ENCODE peak calls at places on chromosomes 12 and 14, in eight cellular contexts. One of them, this sample, is unnamed.

GRCh38 chr14:50059773-50060629 is 56.4 kb downstream of the VCPKMT start:
- DNase-seq in astrocyte of the hippocampus: no peak
- DNase-seq in dermis blood vessel endothelial cell: no peak
- DNase-seq in activated CD8-positive, alpha-beta memory T cell treated with anti-CD3 and anti-CD28 coated beads for 1 hour: no peak
- DNase-seq in NCI-H460: no peak
- DNase-seq in fibroblast of mammary gland: no peak
- DNase-seq in HS-5: no peak
- DNase-seq in ELR: no peak
- DNase-seq in this sample: no peak

GRCh38 chr12:94640134-94640928 is 10.0 kb downstream of the TMCC3 start:
- DNase-seq in activated CD8-positive, alpha-beta memory T cell treated with anti-CD3 and anti-CD28 coated beads for 1 hour: no peak
- DNase-seq in astrocyte of the hippocampus: peak
- DNase-seq in fibroblast of mammary gland: peak
- DNase-seq in ELR: peak
- DNase-seq in dermis blood vessel endothelial cell: no peak
- DNase-seq in NCI-H460: no peak
- DNase-seq in HS-5: peak
- DNase-seq in this sample: peak

GRCh38 chr12:58416211-58416610 is 474.8 kb downstream of the ATP23 start:
- DNase-seq in HS-5: peak
- DNase-seq in NCI-H460: peak
- DNase-seq in astrocyte of the hippocampus: peak
- DNase-seq in fibroblast of mammary gland: peak
- DNase-seq in dermis blood vessel endothelial cell: peak
- DNase-seq in activated CD8-positive, alpha-beta memory T cell treated with anti-CD3 and anti-CD28 coated beads for 1 hour: no peak
- DNase-seq in ELR: peak
- DNase-seq in this sample: no peak

GRCh38 chr12:1313906-1314305 is 280.5 kb downstream of the FBXL14 start:
- DNase-seq in dermis blood vessel endothelial cell: no peak
- DNase-seq in astrocyte of the hippocampus: no peak
- DNase-seq in fibroblast of mammary gland: no peak
- DNase-seq in ELR: peak
- DNase-seq in NCI-H460: no peak
- DNase-seq in HS-5: no peak
- DNase-seq in activated CD8-positive, alpha-beta memory T cell treated with anti-CD3 and anti-CD28 coated beads for 1 hour: no peak
- DNase-seq in this sample: no peak

GRCh38 chr12:9910716-9911421 is 21.3 kb downstream of the CLEC2A start:
- DNase-seq in astrocyte of the hippocampus: no peak
- DNase-seq in ELR: no peak
- DNase-seq in fibroblast of mammary gland: peak
- DNase-seq in dermis blood vessel endothelial cell: no peak
- DNase-seq in HS-5: peak
- DNase-seq in activated CD8-positive, alpha-beta memory T cell treated with anti-CD3 and anti-CD28 coated beads for 1 hour: no peak
- DNase-seq in NCI-H460: no peak
- DNase-seq in this sample: no peak

GRCh38 chr12:91133871-91134270 is 22.6 kb upstream of the LUM start:
- DNase-seq in fibroblast of mammary gland: peak
- DNase-seq in ELR: peak
- DNase-seq in activated CD8-positive, alpha-beta memory T cell treated with anti-CD3 and anti-CD28 coated beads for 1 hour: no peak
- DNase-seq in astrocyte of the hippocampus: peak
- DNase-seq in dermis blood vessel endothelial cell: no peak
- DNase-seq in NCI-H460: no peak
- DNase-seq in HS-5: peak
- DNase-seq in this sample: no peak

GRCh38 chr12:107429006-107429698 is 256.4 kb upstream of the PWP1 start:
- DNase-seq in astrocyte of the hippocampus: no peak
- DNase-seq in NCI-H460: no peak
- DNase-seq in HS-5: no peak
- DNase-seq in fibroblast of mammary gland: no peak
- DNase-seq in activated CD8-positive, alpha-beta memory T cell treated with anti-CD3 and anti-CD28 coated beads for 1 hour: no peak
- DNase-seq in dermis blood vessel endothelial cell: no peak
- DNase-seq in ELR: no peak
- DNase-seq in this sample: no peak

GRCh38 chr14:35158951-35159653 is 36.8 kb downstream of the PRORP start:
- DNase-seq in activated CD8-positive, alpha-beta memory T cell treated with anti-CD3 and anti-CD28 coated beads for 1 hour: no peak
- DNase-seq in NCI-H460: no peak
- DNase-seq in ELR: no peak
- DNase-seq in dermis blood vessel endothelial cell: peak
- DNase-seq in astrocyte of the hippocampus: peak
- DNase-seq in HS-5: no peak
- DNase-seq in fibroblast of mammary gland: no peak
- DNase-seq in this sample: no peak

GRCh38 chr14:85934123-85934885 is 404.4 kb downstream of the FLRT2 start:
- DNase-seq in HS-5: peak
- DNase-seq in dermis blood vessel endothelial cell: peak
- DNase-seq in activated CD8-positive, alpha-beta memory T cell treated with anti-CD3 and anti-CD28 coated beads for 1 hour: peak
- DNase-seq in NCI-H460: peak
- DNase-seq in astrocyte of the hippocampus: peak
- DNase-seq in fibroblast of mammary gland: peak
- DNase-seq in ELR: peak
- DNase-seq in this sample: peak

GRCh38 chr14:100892496-100893227 is 10.9 kb downstream of the RTL1 start:
- DNase-seq in astrocyte of the hippocampus: no peak
- DNase-seq in dermis blood vessel endothelial cell: no peak
- DNase-seq in NCI-H460: no peak
- DNase-seq in ELR: no peak
- DNase-seq in activated CD8-positive, alpha-beta memory T cell treated with anti-CD3 and anti-CD28 coated beads for 1 hour: no peak
- DNase-seq in fibroblast of mammary gland: no peak
- DNase-seq in HS-5: no peak
- DNase-seq in this sample: no peak

GRCh38 chr12:79927772-79928474 is 7.0 kb downstream of the PPP1R12A start:
- DNase-seq in fibroblast of mammary gland: peak
- DNase-seq in dermis blood vessel endothelial cell: no peak
- DNase-seq in NCI-H460: no peak
- DNase-seq in activated CD8-positive, alpha-beta memory T cell treated with anti-CD3 and anti-CD28 coated beads for 1 hour: no peak
- DNase-seq in astrocyte of the hippocampus: peak
- DNase-seq in ELR: peak
- DNase-seq in HS-5: no peak
- DNase-seq in this sample: peak

GRCh38 chr12:69684472-69684871 is 14.6 kb downstream of the BEST3 start:
- DNase-seq in ELR: no peak
- DNase-seq in fibroblast of mammary gland: no peak
- DNase-seq in NCI-H460: no peak
- DNase-seq in activated CD8-positive, alpha-beta memory T cell treated with anti-CD3 and anti-CD28 coated beads for 1 hour: no peak
- DNase-seq in astrocyte of the hippocampus: no peak
- DNase-seq in dermis blood vessel endothelial cell: no peak
- DNase-seq in HS-5: no peak
- DNase-seq in this sample: no peak

GRCh38 chr12:17361224-17361623 is 728.8 kb downstream of the RERGL start:
- DNase-seq in dermis blood vessel endothelial cell: no peak
- DNase-seq in ELR: peak
- DNase-seq in fibroblast of mammary gland: no peak
- DNase-seq in astrocyte of the hippocampus: no peak
- DNase-seq in activated CD8-positive, alpha-beta memory T cell treated with anti-CD3 and anti-CD28 coated beads for 1 hour: no peak
- DNase-seq in NCI-H460: no peak
- DNase-seq in HS-5: no peak
- DNase-seq in this sample: no peak

GRCh38 chr12:70964867-70965469 is 44.4 kb upstream of the PTPRR start:
- DNase-seq in dermis blood vessel endothelial cell: no peak
- DNase-seq in NCI-H460: no peak
- DNase-seq in astrocyte of the hippocampus: no peak
- DNase-seq in ELR: no peak
- DNase-seq in HS-5: no peak
- DNase-seq in activated CD8-positive, alpha-beta memory T cell treated with anti-CD3 and anti-CD28 coated beads for 1 hour: no peak
- DNase-seq in fibroblast of mammary gland: no peak
- DNase-seq in this sample: no peak

GRCh38 chr12:119788783-119789182 is 88.3 kb downstream of the CIT start:
- DNase-seq in fibroblast of mammary gland: peak
- DNase-seq in NCI-H460: no peak
- DNase-seq in astrocyte of the hippocampus: no peak
- DNase-seq in activated CD8-positive, alpha-beta memory T cell treated with anti-CD3 and anti-CD28 coated beads for 1 hour: no peak
- DNase-seq in dermis blood vessel endothelial cell: no peak
- DNase-seq in ELR: peak
- DNase-seq in HS-5: no peak
- DNase-seq in this sample: no peak

GRCh38 chr14:100336618-100337530 is 13.7 kb downstream of the SLC25A47 start:
- DNase-seq in activated CD8-positive, alpha-beta memory T cell treated with anti-CD3 and anti-CD28 coated beads for 1 hour: no peak
- DNase-seq in fibroblast of mammary gland: no peak
- DNase-seq in HS-5: no peak
- DNase-seq in ELR: no peak
- DNase-seq in NCI-H460: no peak
- DNase-seq in dermis blood vessel endothelial cell: no peak
- DNase-seq in astrocyte of the hippocampus: no peak
- DNase-seq in this sample: no peak

GRCh38 chr14:100872641-100873071 is 30.9 kb downstream of the RTL1 start:
- DNase-seq in NCI-H460: no peak
- DNase-seq in ELR: no peak
- DNase-seq in HS-5: no peak
- DNase-seq in astrocyte of the hippocampus: no peak
- DNase-seq in activated CD8-positive, alpha-beta memory T cell treated with anti-CD3 and anti-CD28 coated beads for 1 hour: no peak
- DNase-seq in fibroblast of mammary gland: no peak
- DNase-seq in dermis blood vessel endothelial cell: no peak
- DNase-seq in this sample: no peak

GRCh38 chr12:25327321-25327720 is 76.6 kb upstream of the KRAS start:
- DNase-seq in activated CD8-positive, alpha-beta memory T cell treated with anti-CD3 and anti-CD28 coated beads for 1 hour: no peak
- DNase-seq in ELR: no peak
- DNase-seq in astrocyte of the hippocampus: no peak
- DNase-seq in dermis blood vessel endothelial cell: peak
- DNase-seq in HS-5: no peak
- DNase-seq in NCI-H460: no peak
- DNase-seq in fibroblast of mammary gland: no peak
- DNase-seq in this sample: no peak

GRCh38 chr14:89826581-89826980 is 127.9 kb downstream of the EFCAB11 start:
- DNase-seq in HS-5: no peak
- DNase-seq in NCI-H460: no peak
- DNase-seq in astrocyte of the hippocampus: peak
- DNase-seq in ELR: peak
- DNase-seq in dermis blood vessel endothelial cell: no peak
- DNase-seq in fibroblast of mammary gland: no peak
- DNase-seq in activated CD8-positive, alpha-beta memory T cell treated with anti-CD3 and anti-CD28 coated beads for 1 hour: no peak
- DNase-seq in this sample: no peak

GRCh38 chr14:74400328-74400727 is 25.7 kb downstream of the SYNDIG1L start:
- DNase-seq in ELR: peak
- DNase-seq in fibroblast of mammary gland: no peak
- DNase-seq in NCI-H460: no peak
- DNase-seq in activated CD8-positive, alpha-beta memory T cell treated with anti-CD3 and anti-CD28 coated beads for 1 hour: no peak
- DNase-seq in HS-5: no peak
- DNase-seq in astrocyte of the hippocampus: no peak
- DNase-seq in dermis blood vessel endothelial cell: peak
- DNase-seq in this sample: no peak

GRCh38 chr14:21825147-21825743 is 151.6 kb upstream of the OR4E1 start:
- DNase-seq in ELR: peak
- DNase-seq in astrocyte of the hippocampus: no peak
- DNase-seq in dermis blood vessel endothelial cell: peak
- DNase-seq in NCI-H460: peak
- DNase-seq in activated CD8-positive, alpha-beta memory T cell treated with anti-CD3 and anti-CD28 coated beads for 1 hour: no peak
- DNase-seq in HS-5: no peak
- DNase-seq in fibroblast of mammary gland: peak
- DNase-seq in this sample: peak

GRCh38 chr12:65522956-65523857 is 244.7 kb downstream of the MSRB3 start:
- DNase-seq in fibroblast of mammary gland: peak
- DNase-seq in dermis blood vessel endothelial cell: peak
- DNase-seq in HS-5: no peak
- DNase-seq in activated CD8-positive, alpha-beta memory T cell treated with anti-CD3 and anti-CD28 coated beads for 1 hour: no peak
- DNase-seq in ELR: peak
- DNase-seq in NCI-H460: no peak
- DNase-seq in astrocyte of the hippocampus: no peak
- DNase-seq in this sample: no peak

GRCh38 chr14:77031680-77032482 is 3.4 kb upstream of the IRF2BPL start:
- DNase-seq in NCI-H460: no peak
- DNase-seq in dermis blood vessel endothelial cell: peak
- DNase-seq in fibroblast of mammary gland: peak
- DNase-seq in activated CD8-positive, alpha-beta memory T cell treated with anti-CD3 and anti-CD28 coated beads for 1 hour: no peak
- DNase-seq in astrocyte of the hippocampus: peak
- DNase-seq in HS-5: no peak
- DNase-seq in ELR: peak
- DNase-seq in this sample: no peak

GRCh38 chr14:34874386-34875030 is 652 bp downstream of the BAZ1A start:
- DNase-seq in NCI-H460: peak
- DNase-seq in astrocyte of the hippocampus: peak
- DNase-seq in ELR: peak
- DNase-seq in fibroblast of mammary gland: peak
- DNase-seq in HS-5: no peak
- DNase-seq in dermis blood vessel endothelial cell: peak
- DNase-seq in activated CD8-positive, alpha-beta memory T cell treated with anti-CD3 and anti-CD28 coated beads for 1 hour: peak
- DNase-seq in this sample: no peak

GRCh38 chr14:75961662-75962061 is 20.1 kb downstream of the TGFB3 start:
- DNase-seq in dermis blood vessel endothelial cell: no peak
- DNase-seq in NCI-H460: no peak
- DNase-seq in fibroblast of mammary gland: no peak
- DNase-seq in ELR: no peak
- DNase-seq in astrocyte of the hippocampus: no peak
- DNase-seq in HS-5: no peak
- DNase-seq in activated CD8-positive, alpha-beta memory T cell treated with anti-CD3 and anti-CD28 coated beads for 1 hour: no peak
- DNase-seq in this sample: no peak

GRCh38 chr14:92632546-92633273 is 115.7 kb downstream of the LGMN start:
- DNase-seq in HS-5: no peak
- DNase-seq in fibroblast of mammary gland: no peak
- DNase-seq in ELR: no peak
- DNase-seq in NCI-H460: no peak
- DNase-seq in activated CD8-positive, alpha-beta memory T cell treated with anti-CD3 and anti-CD28 coated beads for 1 hour: no peak
- DNase-seq in dermis blood vessel endothelial cell: no peak
- DNase-seq in astrocyte of the hippocampus: no peak
- DNase-seq in this sample: no peak

GRCh38 chr14:50544911-50545310 is 12.5 kb upstream of the MAP4K5 start:
- DNase-seq in fibroblast of mammary gland: no peak
- DNase-seq in dermis blood vessel endothelial cell: no peak
- DNase-seq in activated CD8-positive, alpha-beta memory T cell treated with anti-CD3 and anti-CD28 coated beads for 1 hour: no peak
- DNase-seq in HS-5: no peak
- DNase-seq in ELR: no peak
- DNase-seq in NCI-H460: no peak
- DNase-seq in astrocyte of the hippocampus: no peak
- DNase-seq in this sample: no peak

GRCh38 chr14:74438351-74438915 is 12.4 kb upstream of the SYNDIG1L start:
- DNase-seq in ELR: no peak
- DNase-seq in HS-5: no peak
- DNase-seq in astrocyte of the hippocampus: no peak
- DNase-seq in NCI-H460: no peak
- DNase-seq in dermis blood vessel endothelial cell: no peak
- DNase-seq in fibroblast of mammary gland: no peak
- DNase-seq in activated CD8-positive, alpha-beta memory T cell treated with anti-CD3 and anti-CD28 coated beads for 1 hour: no peak
- DNase-seq in this sample: no peak

GRCh38 chr12:94145231-94145979 is 3.0 kb upstream of the PLXNC1 start:
- DNase-seq in astrocyte of the hippocampus: peak
- DNase-seq in NCI-H460: no peak
- DNase-seq in dermis blood vessel endothelial cell: peak
- DNase-seq in fibroblast of mammary gland: peak
- DNase-seq in HS-5: no peak
- DNase-seq in activated CD8-positive, alpha-beta memory T cell treated with anti-CD3 and anti-CD28 coated beads for 1 hour: no peak
- DNase-seq in ELR: peak
- DNase-seq in this sample: no peak

GRCh38 chr12:130761537-130762318 is 45.6 kb upstream of the RIMBP2 start:
- DNase-seq in dermis blood vessel endothelial cell: peak
- DNase-seq in fibroblast of mammary gland: peak
- DNase-seq in NCI-H460: peak
- DNase-seq in activated CD8-positive, alpha-beta memory T cell treated with anti-CD3 and anti-CD28 coated beads for 1 hour: no peak
- DNase-seq in HS-5: no peak
- DNase-seq in ELR: peak
- DNase-seq in astrocyte of the hippocampus: peak
- DNase-seq in this sample: peak

GRCh38 chr14:85532981-85533820 is 3.3 kb downstream of the FLRT2 start:
- DNase-seq in dermis blood vessel endothelial cell: peak
- DNase-seq in activated CD8-positive, alpha-beta memory T cell treated with anti-CD3 and anti-CD28 coated beads for 1 hour: no peak
- DNase-seq in astrocyte of the hippocampus: peak
- DNase-seq in ELR: peak
- DNase-seq in NCI-H460: peak
- DNase-seq in fibroblast of mammary gland: peak
- DNase-seq in HS-5: no peak
- DNase-seq in this sample: no peak

GRCh38 chr14:99361596-99362220 is 89.7 kb upstream of the BCL11B start:
- DNase-seq in HS-5: no peak
- DNase-seq in dermis blood vessel endothelial cell: no peak
- DNase-seq in fibroblast of mammary gland: no peak
- DNase-seq in NCI-H460: no peak
- DNase-seq in ELR: no peak
- DNase-seq in astrocyte of the hippocampus: no peak
- DNase-seq in activated CD8-positive, alpha-beta memory T cell treated with anti-CD3 and anti-CD28 coated beads for 1 hour: no peak
- DNase-seq in this sample: no peak

GRCh38 chr12:108685469-108686247 is 45.7 kb downstream of the CORO1C start:
- DNase-seq in fibroblast of mammary gland: no peak
- DNase-seq in ELR: no peak
- DNase-seq in HS-5: no peak
- DNase-seq in dermis blood vessel endothelial cell: peak
- DNase-seq in NCI-H460: no peak
- DNase-seq in astrocyte of the hippocampus: no peak
- DNase-seq in activated CD8-positive, alpha-beta memory T cell treated with anti-CD3 and anti-CD28 coated beads for 1 hour: no peak
- DNase-seq in this sample: no peak